ENCODE peak calls at places on chromosome 18, in seven cellular contexts. Y is neural crest cell; W is AG10803; J is fibroblast of mammary gland; P is CD4-positive, alpha-beta T cell; G is osteocyte; V is AG04450. L is an unnamed sample.

GRCh38 chr18:13267517-13267916 is 49.0 kb downstream of the LDLRAD4 start:
- DNase-seq in P (no peak), J (no peak), G (peak; percentile 66), W (peak; percentile 5), Y (no peak), V (no peak), L (no peak)

GRCh38 chr18:62634991-62635630 is 80.2 kb upstream of the PHLPP1 start:
- DNase-seq in V (no peak), W (no peak), Y (no peak), J (no peak), P (no peak), G (no peak), L (no peak)

GRCh38 chr18:55337908-55338521 is 250.0 kb downstream of the TCF4 start:
- DNase-seq in P (no peak), V (no peak), W (peak; percentile 31), Y (no peak), G (no peak), J (no peak), L (no peak)

GRCh38 chr18:63002803-63003445 is 287.6 kb downstream of the PHLPP1 start:
- DNase-seq in V (no peak), Y (no peak), P (no peak), G (peak; percentile 42), W (no peak), J (no peak), L (no peak)

GRCh38 chr18:7329036-7329435 is 98.1 kb downstream of the LRRC30 start:
- DNase-seq in Y (no peak), W (no peak), G (no peak), V (no peak), J (no peak), P (no peak), L (no peak)

GRCh38 chr18:3914116-3914515 is 464.1 kb downstream of the TGIF1 start:
- DNase-seq in Y (no peak), G (no peak), P (no peak), V (no peak), W (no peak), J (no peak), L (no peak)

GRCh38 chr18:32081881-32082280 is 9.8 kb upstream of the RNF138 start:
- DNase-seq in G (no peak), V (no peak), W (peak; percentile 44), P (no peak), J (no peak), Y (no peak), L (no peak)

GRCh38 chr18:79934311-79935097 is 16.9 kb downstream of the SLC66A2 start:
- DNase-seq in V (no peak), W (no peak), P (no peak), G (no peak), Y (no peak), J (no peak), L (no peak)

GRCh38 chr18:34600118-34600517 is 110.0 kb upstream of the DTNA start:
- DNase-seq in W (peak; percentile 17), V (no peak), P (no peak), Y (no peak), J (peak; percentile 66), G (no peak), L (no peak)

GRCh38 chr18:50590625-50591024 is 30.7 kb downstream of the MAPK4 start:
- DNase-seq in V (no peak), Y (no peak), W (no peak), J (no peak), P (no peak), G (no peak), L (no peak)

GRCh38 chr18:10017048-10017447 is 103.2 kb downstream of the VAPA start:
- DNase-seq in W (peak; percentile 32), P (no peak), J (peak; percentile 10), V (no peak), G (peak; percentile 25), Y (no peak), L (no peak)

GRCh38 chr18:10122116-10122515 is 208.3 kb downstream of the VAPA start:
- DNase-seq in P (no peak), W (peak; percentile 97), J (peak; percentile 71), Y (no peak), G (no peak), V (no peak), L (no peak)

GRCh38 chr18:26312196-26312595 is 86.0 kb downstream of the TAF4B start:
- DNase-seq in P (no peak), V (no peak), W (no peak), J (no peak), G (no peak), Y (no peak), L (no peak)

GRCh38 chr18:63749489-63749888 is 25.7 kb upstream of the SERPINB7 start:
- DNase-seq in V (no peak), Y (no peak), J (no peak), W (no peak), G (no peak), P (no peak), L (no peak)

GRCh38 chr18:30522288-30522929 is 520.1 kb downstream of the DSC3 start:
- DNase-seq in G (no peak), Y (no peak), V (no peak), W (no peak), J (no peak), P (no peak), L (no peak)

GRCh38 chr18:80167331-80167730 is 58.3 kb downstream of the ADNP2 start:
- DNase-seq in V (no peak), G (no peak), J (no peak), P (no peak), Y (no peak), W (no peak), L (no peak)

GRCh38 chr18:23662309-23663263 is at the start of gene ANKRD29:
- DNase-seq in W (peak; percentile 29), Y (peak; percentile 23), P (peak; percentile 31), G (no peak), V (no peak), J (peak; percentile 26), L (peak; percentile 28)

GRCh38 chr18:42471886-42472285 is 516.9 kb downstream of the PIK3C3 start:
- DNase-seq in J (no peak), W (no peak), G (no peak), P (no peak), V (no peak), Y (no peak), L (no peak)
- TF ChIP-seq CTCF in J (no peak), W (no peak), G (no peak), P (no peak), V (no peak), Y (peak; percentile 18), L (no peak)

GRCh38 chr18:48875942-48876511 is 74.7 kb downstream of the SMAD7 start:
- DNase-seq in P (no peak), J (no peak), Y (no peak), V (no peak), W (no peak), G (no peak), L (no peak)
- TF ChIP-seq CTCF in P (no peak), J (no peak), Y (no peak), V (no peak), W (peak; percentile 3), G (no peak), L (no peak)

DNA sequence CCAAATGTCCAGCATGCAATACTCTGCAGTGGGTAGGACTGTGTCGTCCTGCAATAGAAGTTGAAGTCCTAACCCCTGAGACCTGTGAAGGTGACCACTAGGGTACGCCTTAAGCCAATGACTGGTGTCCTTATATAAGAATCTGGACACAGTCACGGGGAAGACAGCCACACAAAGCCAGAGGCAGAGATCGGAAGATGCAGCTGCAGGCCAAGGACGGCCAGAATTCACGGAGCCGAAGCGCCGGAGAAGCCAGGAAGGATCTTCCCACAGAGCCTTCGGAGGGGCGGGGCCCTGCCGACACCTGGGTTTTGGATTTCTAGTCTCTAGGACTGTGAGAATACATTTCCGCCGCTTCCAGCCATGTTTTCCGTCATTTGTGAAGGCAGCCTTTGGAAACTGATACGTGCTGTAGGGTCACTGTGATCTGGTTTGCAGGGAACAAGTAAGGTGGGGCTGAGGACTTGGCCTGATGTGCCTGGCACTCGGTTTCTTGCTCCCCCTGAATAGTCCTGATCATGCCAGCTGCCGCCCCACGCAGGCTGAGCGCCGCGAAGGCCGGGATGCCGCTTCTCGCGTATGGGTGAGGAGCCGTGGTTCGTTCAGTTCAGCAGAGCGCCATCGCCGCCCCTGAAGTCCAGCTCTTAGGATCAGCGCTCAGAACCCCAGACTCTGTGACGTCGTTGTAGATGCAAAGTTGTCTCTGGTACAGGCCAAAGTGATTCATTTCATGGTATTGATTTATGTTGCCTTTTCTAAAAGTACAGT is 38.7 kb downstream of the PTGR3 start:
- DNase-seq in W (no peak), G (peak; percentile 76), V (no peak), J (no peak), Y (no peak), P (no peak), L (no peak)
- TF ChIP-seq CTCF in W (no peak), G (no peak), V (no peak), J (no peak), Y (no peak), P (no peak), L (no peak)

GRCh38 chr18:56988022-56988421 is 158.9 kb upstream of the BOD1L2 start:
- DNase-seq in G (no peak), W (no peak), P (no peak), J (no peak), Y (no peak), V (no peak), L (no peak)
- TF ChIP-seq CTCF in G (no peak), W (no peak), P (no peak), J (no peak), Y (no peak), V (no peak), L (no peak)